ENCODE peak calls at places on chromosomes 5 and 9, in seven cellular contexts. A is colonic mucosa, E is DND-41, K is MM.1S, L is mammary epithelial cell, Z is neural progenitor cell, R is IMR-90. J is an unnamed sample.

GRCh38 chr5:115962565-115963402 is 509 bp downstream of the LVRN start:
- DNase-seq in K (no peak), Z (peak), R (no peak), A (no peak), E (no peak), L (no peak), J (peak)

GRCh38 chr5:161372682-161373344 is 173.7 kb downstream of the GABRB2 start:
- DNase-seq in E (no peak), R (no peak), A (no peak), Z (peak), L (no peak), K (no peak), J (no peak)

GRCh38 chr5:126673477-126673876 is 72.7 kb downstream of the PHAX start:
- DNase-seq in K (no peak), L (no peak), R (no peak), Z (no peak), E (no peak), A (peak), J (no peak)

GRCh38 chr5:178186417-178186816 is 754 bp downstream of the GMCL2 start:
- DNase-seq in A (no peak), K (no peak), Z (no peak), L (no peak), R (peak), E (no peak), J (no peak)

GRCh38 chr5:139895647-139896046 is 100.0 kb downstream of the PSD2 start:
- DNase-seq in A (no peak), K (no peak), L (no peak), E (no peak), R (no peak), Z (no peak), J (no peak)

GRCh38 chr9:14687042-14687719 is 6.1 kb downstream of the ZDHHC21 start:
- DNase-seq in E (no peak), K (no peak), L (peak), Z (no peak), A (no peak), R (peak), J (no peak)

GRCh38 chr9:113646946-113647914 is 183.7 kb downstream of the RGS3 start:
- DNase-seq in A (no peak), K (no peak), E (no peak), L (no peak), Z (no peak), R (no peak), J (no peak)

GRCh38 chr5:181222630-181223040 is 446 bp upstream of the TRIM41 start:
- DNase-seq in Z (no peak), A (no peak), L (no peak), E (no peak), K (no peak), R (no peak), J (no peak)

GRCh38 chr5:139745121-139745799 is 50.3 kb upstream of the PSD2 start:
- DNase-seq in Z (no peak), L (peak), A (peak), R (peak), K (no peak), E (peak), J (peak)

GRCh38 chr5:179195561-179196419 is 135.6 kb downstream of the ZNF354C start:
- DNase-seq in L (no peak), R (no peak), Z (no peak), A (no peak), K (no peak), E (no peak), J (peak)
- H3K9ac ChIP-seq in L (no peak), R (no peak), Z (no peak), A (no peak), K (no peak), E (no peak), J (no peak)

DNA sequence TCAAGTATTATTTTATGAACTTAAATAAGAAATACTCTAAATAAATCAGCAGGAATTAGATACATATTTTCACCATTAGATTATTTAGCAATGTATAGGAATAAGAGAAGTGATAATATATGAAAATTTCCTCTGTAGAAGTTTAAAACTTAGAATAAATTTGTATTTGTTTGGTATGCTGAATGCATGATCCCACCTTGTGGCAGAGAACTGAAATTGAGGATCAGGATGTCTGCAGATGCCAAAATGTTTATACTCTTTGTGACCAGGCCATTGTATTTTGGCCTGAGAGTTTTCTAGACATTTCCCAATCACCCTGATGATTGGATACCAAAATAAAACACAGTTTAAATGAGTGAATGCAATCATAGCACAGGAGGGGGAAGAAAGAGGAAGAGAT is 6.3 kb downstream of the TYRP1 start:
- DNase-seq in E (no peak), Z (no peak), L (no peak), R (peak), A (no peak), K (no peak), J (no peak)
- TF ChIP-seq CTCF in E (no peak), Z (peak), L (peak), R (peak), A (no peak), K (no peak), J (peak)

GRCh38 chr5:74630387-74631087 is 10.0 kb downstream of the ENC1 start:
- DNase-seq in L (peak), K (no peak), A (no peak), E (no peak), R (peak), Z (no peak), J (no peak)

GRCh38 chr5:74633710-74634109 is 6.8 kb downstream of the ENC1 start:
- DNase-seq in E (no peak), A (no peak), L (no peak), R (no peak), K (no peak), Z (no peak), J (no peak)

GRCh38 chr5:74629326-74629725 is 11.2 kb downstream of the ENC1 start:
- DNase-seq in E (no peak), A (no peak), Z (peak), K (no peak), R (no peak), L (no peak), J (no peak)

GRCh38 chr5:74632947-74633356 is 7.6 kb downstream of the ENC1 start:
- DNase-seq in R (peak), L (peak), E (no peak), Z (no peak), A (no peak), K (no peak), J (no peak)

DNA sequence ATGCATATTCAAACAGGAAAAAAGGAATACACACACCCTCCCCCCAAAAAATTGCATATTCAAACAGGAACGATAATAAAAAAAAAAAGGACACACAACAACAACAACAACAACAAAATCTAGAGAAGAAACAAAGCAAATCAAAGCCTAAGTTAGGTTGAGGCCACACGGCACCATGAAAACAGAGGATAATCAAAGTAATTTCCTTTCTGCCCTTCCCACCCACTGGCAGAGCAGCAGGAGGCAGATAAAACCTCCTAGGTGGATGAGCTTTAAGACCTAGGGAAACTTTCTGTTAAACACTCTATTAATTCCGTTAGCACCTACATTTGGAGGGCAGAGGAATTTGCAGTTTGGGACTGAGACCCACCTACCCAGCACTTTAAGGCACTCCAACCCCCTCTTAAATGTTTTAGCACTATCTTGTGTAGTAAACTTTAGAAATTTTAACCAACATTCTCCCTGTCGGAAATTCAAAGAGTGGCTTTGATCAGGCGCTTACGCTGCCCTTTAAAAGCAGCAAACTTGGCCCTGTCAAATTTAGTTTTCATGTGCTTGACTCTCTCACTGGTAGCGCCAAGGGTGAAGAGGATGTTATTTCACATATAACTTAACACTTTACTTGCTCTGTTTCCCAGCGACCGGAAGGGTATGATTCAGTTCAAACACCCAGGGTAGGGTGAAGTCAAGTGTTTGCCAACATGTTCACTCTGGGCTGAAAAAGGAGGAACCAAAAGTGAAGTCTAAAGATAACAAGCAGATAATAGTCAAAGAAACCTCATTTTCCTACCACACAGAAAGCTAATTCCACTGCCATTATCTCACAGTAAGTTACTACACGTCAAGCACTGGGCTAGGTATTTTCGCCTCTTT is 9.2 kb downstream of the ENC1 start:
- DNase-seq in Z (peak), K (no peak), A (no peak), R (peak), E (no peak), L (no peak), J (no peak)
- H3K9ac ChIP-seq in Z (no peak), K (no peak), A (no peak), R (no peak), E (no peak), L (peak), J (no peak)

GRCh38 chr9:29290519-29290918 is 1717.2 kb upstream of the C9orf72 start:
- DNase-seq in L (no peak), R (no peak), K (no peak), E (no peak), Z (no peak), A (no peak), J (no peak)

GRCh38 chr9:29289365-29289764 is 1716.1 kb upstream of the C9orf72 start:
- DNase-seq in L (no peak), R (no peak), A (no peak), K (no peak), E (no peak), Z (no peak), J (no peak)

GRCh38 chr9:29285818-29286217 is 1712.5 kb upstream of the C9orf72 start:
- DNase-seq in R (no peak), A (no peak), K (no peak), L (peak), E (no peak), Z (peak), J (no peak)
- TF ChIP-seq CTCF in R (no peak), A (no peak), K (no peak), L (peak), E (no peak), Z (peak), J (no peak)

GRCh38 chr5:136058031-136058971 is 29.5 kb downstream of the TGFBI start:
- DNase-seq in E (no peak), Z (peak), A (peak), R (peak), K (no peak), L (peak), J (no peak)
- H3K9ac ChIP-seq in E (no peak), Z (no peak), A (no peak), R (peak), K (no peak), L (no peak), J (no peak)

GRCh38 chr5:169273451-169273850 is 27.5 kb downstream of the SLIT3 start:
- DNase-seq in K (no peak), L (no peak), Z (no peak), R (no peak), A (no peak), E (no peak), J (no peak)

GRCh38 chr5:169272111-169272510 is 28.8 kb downstream of the SLIT3 start:
- DNase-seq in E (no peak), R (no peak), A (no peak), K (no peak), Z (no peak), L (no peak), J (no peak)

GRCh38 chr5:169268019-169268418 is 32.9 kb downstream of the SLIT3 start:
- DNase-seq in A (no peak), E (no peak), K (no peak), Z (no peak), R (no peak), L (peak), J (no peak)

GRCh38 chr5:169272731-169273401 is 28.1 kb downstream of the SLIT3 start:
- DNase-seq in A (no peak), R (no peak), L (no peak), K (no peak), Z (peak), E (no peak), J (no peak)

DNA sequence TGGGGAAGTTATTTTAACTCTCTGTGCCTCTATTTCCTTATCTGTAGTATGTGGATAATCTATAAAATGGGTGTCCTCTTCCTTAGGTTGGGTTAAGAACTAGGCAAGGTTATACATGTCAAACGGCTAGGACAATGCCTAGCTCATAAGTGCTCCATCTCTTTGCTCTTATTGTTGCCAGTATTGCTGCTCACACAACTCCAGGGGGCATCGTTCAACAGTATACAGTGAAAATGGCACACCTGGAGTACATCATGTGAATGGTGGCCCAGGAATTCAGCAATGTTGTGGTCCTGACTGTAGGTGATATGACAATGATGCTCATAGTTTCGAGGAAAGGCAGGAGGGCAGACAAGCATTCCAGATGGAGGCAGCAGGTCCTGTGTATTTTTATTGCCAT is 30.1 kb downstream of the SLIT3 start:
- DNase-seq in K (no peak), Z (no peak), L (no peak), E (no peak), R (no peak), A (no peak), J (no peak)
- TF ChIP-seq CTCF in K (no peak), Z (no peak), L (peak), E (peak), R (no peak), A (no peak), J (no peak)

GRCh38 chr9:99162759-99163364 is 57.9 kb downstream of the TGFBR1 start:
- DNase-seq in K (peak), L (no peak), R (peak), E (no peak), A (no peak), Z (peak), J (no peak)
- H3K9ac ChIP-seq in K (no peak), L (no peak), R (peak), E (no peak), A (no peak), Z (no peak), J (no peak)

GRCh38 chr9:97515662-97516061 is 14.2 kb downstream of the TMOD1 start:
- DNase-seq in E (no peak), L (no peak), A (no peak), R (no peak), K (no peak), Z (no peak), J (no peak)
- TF ChIP-seq CTCF in E (no peak), L (no peak), A (no peak), R (no peak), K (no peak), Z (no peak), J (no peak)